ENCODE peak calls at places on chromosomes 11 and 22, in nine cellular contexts. E, Q, N, X, P, V, C, A and R are unnamed samples.

GRCh38 chr11:123653997-123654565 is 343 bp downstream of the SCN3B start:
- DNase-seq in E (peak; percentile 51), V (peak; percentile 18), X (no peak), Q (peak; percentile 64), P (peak; percentile 51), N (peak; percentile 10), C (peak; percentile 34), A (peak; percentile 58), R (peak; percentile 67)

GRCh38 chr22:33873186-33873585 is 47.1 kb downstream of the LARGE1 start:
- DNase-seq in X (no peak), Q (no peak), A (peak; percentile 53), P (no peak), N (no peak), V (no peak), E (peak; percentile 48), C (peak; percentile 34), R (no peak)

GRCh38 chr11:34277166-34277565 is 80.6 kb downstream of the ABTB2 start:
- DNase-seq in C (no peak), E (no peak), X (no peak), N (no peak), A (no peak), V (no peak), Q (no peak), P (no peak), R (no peak)

GRCh38 chr11:79229047-79229446 is 211.8 kb downstream of the TENM4 start:
- DNase-seq in P (no peak), Q (no peak), V (peak; percentile 12), X (no peak), A (no peak), C (no peak), N (no peak), E (no peak), R (no peak)

GRCh38 chr22:18152519-18152918 is 2.5 kb downstream of the USP18 start:
- DNase-seq in E (no peak), C (no peak), P (no peak), Q (no peak), A (no peak), V (no peak), X (no peak), N (no peak), R (peak; percentile 82)

GRCh38 chr22:26259510-26259909 is 90.2 kb downstream of the SEZ6L start:
- DNase-seq in C (peak; percentile 16), P (peak; percentile 4), X (no peak), N (peak; percentile 6), Q (peak; percentile 81), V (peak; percentile 2), E (no peak), A (no peak), R (no peak)

GRCh38 chr11:61095022-61095421 is 7.3 kb upstream of the CD5 start:
- DNase-seq in E (no peak), X (no peak), P (no peak), N (no peak), C (no peak), A (no peak), V (no peak), Q (no peak), R (no peak)

GRCh38 chr22:36386351-36386899 is 1.3 kb downstream of the MYH9 start:
- DNase-seq in Q (no peak), N (no peak), P (no peak), X (peak; percentile 40), E (peak; percentile 42), A (no peak), C (no peak), V (no peak), R (peak; percentile 73)

GRCh38 chr22:22976033-22976922 is 88.7 kb downstream of the IGLL5 start:
- DNase-seq in E (no peak), A (no peak), P (no peak), V (no peak), Q (no peak), C (no peak), N (no peak), X (no peak), R (no peak)
- TF ChIP-seq CTCF in E (peak; percentile 22), A (peak; percentile 39), P (no peak), V (no peak), Q (no peak), C (no peak), N (no peak), X (peak; percentile 26), R (no peak)

DNA sequence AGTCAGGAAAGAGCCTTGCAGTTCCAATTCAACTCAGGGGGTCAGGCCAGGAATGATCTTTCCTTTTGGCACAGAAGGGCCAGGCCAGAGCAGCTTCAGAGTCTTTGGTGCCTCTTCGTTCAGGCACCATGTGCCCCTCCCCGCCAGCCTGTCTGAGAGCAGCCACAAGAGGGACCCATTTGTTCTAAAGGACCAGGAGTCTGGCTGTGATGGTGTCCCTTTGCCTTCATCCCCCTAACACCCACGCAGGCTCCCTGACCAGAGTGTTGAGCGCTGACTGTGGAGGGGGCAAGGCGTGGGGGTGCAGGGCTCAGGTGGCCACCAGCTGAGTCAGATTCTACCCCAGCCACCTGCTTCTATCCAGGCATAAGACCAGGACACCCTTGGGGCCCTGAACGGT is 156.4 kb downstream of the TTC17 start:
- DNase-seq in E (no peak), N (no peak), V (no peak), A (no peak), Q (peak; percentile 57), C (no peak), P (peak; percentile 7), X (no peak), R (no peak)
- TF ChIP-seq CTCF in E (no peak), N (no peak), V (peak; percentile 14), A (peak; percentile 30), Q (no peak), C (no peak), P (peak; percentile 21), X (peak; percentile 55), R (peak; percentile 11)

GRCh38 chr11:10857604-10858504 is at the start of gene ZBED5:
- DNase-seq in V (peak; percentile 96), X (peak; percentile 97), E (peak; percentile 97), Q (peak; percentile 96), A (peak; percentile 97), P (peak; percentile 98), N (peak; percentile 98), C (peak; percentile 97), R (peak; percentile 94)
- TF ChIP-seq CTCF in V (no peak), X (peak; percentile 64), E (peak; percentile 25), Q (no peak), A (no peak), P (peak; percentile 21), N (no peak), C (no peak), R (peak; percentile 26)

DNA sequence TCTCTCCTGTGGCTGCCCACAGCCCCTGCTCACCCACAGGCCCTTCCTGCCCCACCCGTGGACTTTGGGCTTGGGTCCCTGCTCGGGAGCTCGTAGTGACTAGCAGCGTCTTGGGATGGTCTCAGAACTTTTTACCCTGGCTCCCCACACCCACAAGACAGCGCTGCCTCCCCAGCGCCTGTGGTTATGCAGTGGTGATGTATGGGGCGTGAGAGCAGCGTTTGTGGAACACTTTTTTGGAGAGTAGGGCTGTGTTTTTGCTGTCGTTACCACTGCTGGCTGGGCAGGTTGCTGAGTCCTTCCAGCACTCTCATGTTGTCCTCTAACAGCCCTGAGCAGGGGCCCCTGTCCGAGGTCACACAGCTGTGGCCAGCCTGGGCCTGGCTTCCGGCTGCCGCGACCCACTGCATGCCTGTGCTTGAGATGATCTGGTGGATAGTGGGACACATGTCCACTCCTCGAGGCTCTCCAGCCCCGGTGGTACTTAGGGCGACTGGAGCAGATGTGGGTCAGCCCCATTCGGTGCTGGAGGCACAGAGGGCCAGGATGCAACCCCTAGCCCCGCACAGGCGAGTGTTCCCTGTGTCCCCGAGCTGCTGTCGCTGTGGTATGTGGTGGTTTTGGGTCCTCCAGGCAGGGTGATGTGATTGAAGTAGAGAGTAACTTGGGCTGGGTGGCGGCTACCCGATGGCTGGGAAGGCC is 7.1 kb upstream of the GRAMD4 start:
- DNase-seq in E (no peak), X (no peak), V (no peak), P (no peak), A (peak; percentile 42), Q (no peak), N (no peak), C (no peak), R (peak; percentile 51)
- TF ChIP-seq CTCF in E (no peak), X (no peak), V (no peak), P (no peak), A (no peak), Q (no peak), N (no peak), C (no peak), R (no peak)

GRCh38 chr22:32474635-32475427 is at the start of gene FBXO7:
- DNase-seq in Q (peak; percentile 92), E (peak; percentile 94), P (peak; percentile 96), V (peak; percentile 88), A (peak; percentile 95), N (peak; percentile 92), C (peak; percentile 92), X (peak; percentile 92), R (peak; percentile 91)
- TF ChIP-seq CTCF in Q (no peak), E (peak; percentile 64), P (peak; percentile 24), V (peak; percentile 24), A (peak; percentile 18), N (peak; percentile 13), C (peak; percentile 29), X (peak; percentile 70), R (peak; percentile 36)

GRCh38 chr11:45182902-45183301 is 36.5 kb downstream of the PRDM11 start:
- DNase-seq in P (peak; percentile 53), A (no peak), C (peak; percentile 23), E (no peak), N (peak; percentile 26), V (peak; percentile 47), X (peak; percentile 26), Q (peak; percentile 47), R (no peak)
- TF ChIP-seq CTCF in P (peak; percentile 61), A (peak; percentile 68), C (peak; percentile 50), E (peak; percentile 63), N (peak; percentile 37), V (peak; percentile 54), X (peak; percentile 83), Q (peak; percentile 63), R (peak; percentile 20)

GRCh38 chr22:41237036-41237706 is 3.6 kb downstream of the CHADL start:
- DNase-seq in A (no peak), C (no peak), N (no peak), V (no peak), X (no peak), E (no peak), Q (no peak), P (no peak), R (no peak)
- TF ChIP-seq CTCF in A (no peak), C (no peak), N (no peak), V (no peak), X (no peak), E (no peak), Q (no peak), P (no peak), R (no peak)

GRCh38 chr11:102933627-102934026 is 21.9 kb downstream of the MMP13 start:
- DNase-seq in Q (no peak), V (no peak), N (no peak), A (no peak), E (no peak), P (no peak), X (no peak), C (no peak), R (no peak)
- TF ChIP-seq CTCF in Q (no peak), V (no peak), N (no peak), A (no peak), E (no peak), P (no peak), X (no peak), C (no peak), R (no peak)